ENCODE peak calls at places on chromosome 20, in ten cellular contexts. I is NCI-H69; O is stimulated activated CD8-positive, alpha-beta memory T cell treated with anti-CD3 and anti-CD28 coated beads, Interleukin-4, amount 100 ng/mL, for 1 hour; A is lower leg skin; R is amniotic epithelial cell; W is stimulated activated CD4-positive, alpha-beta T cell treated with anti-CD3 and anti-CD28 coated beads, Interleukin-4, amount 100 ng/mL, for 4 hours; C is kidney tubule cell; H is non-pigmented ciliary epithelial cell; N is effector memory CD8-positive, alpha-beta T cell; Z is NCI-H1417. Y is an unnamed sample.

GRCh38 chr20:22827916-22828315 is 207.2 kb upstream of the SSTR4 start:
- DNase-seq in H (no peak), I (no peak), N (no peak), A (no peak), C (no peak), W (no peak), O (no peak), R (no peak), Z (no peak), Y (no peak)

GRCh38 chr20:1637226-1637625 is 17.4 kb upstream of the SIRPB1 start:
- DNase-seq in C (peak), A (no peak), W (no peak), R (no peak), H (no peak), Z (no peak), I (no peak), N (no peak), O (no peak), Y (no peak)

GRCh38 chr20:4069741-4070140 is 54.4 kb upstream of the RNF24 start:
- DNase-seq in R (no peak), Z (no peak), W (no peak), C (peak), N (no peak), H (no peak), I (no peak), A (no peak), O (no peak), Y (no peak)

GRCh38 chr20:53829706-53830521 is 236.3 kb upstream of the ZNF217 start:
- DNase-seq in O (no peak), R (peak), H (no peak), A (no peak), Z (no peak), I (no peak), N (no peak), C (peak), W (no peak), Y (no peak)

GRCh38 chr20:58219342-58219700 is 9.1 kb downstream of the ANKRD60 start:
- DNase-seq in R (peak), A (no peak), W (no peak), C (no peak), N (no peak), I (no peak), H (no peak), O (no peak), Z (no peak), Y (no peak)

GRCh38 chr20:2299301-2299700 is 3.5 kb downstream of the TGM3 start:
- DNase-seq in I (no peak), Z (no peak), A (peak), O (no peak), W (no peak), N (no peak), H (no peak), C (no peak), R (no peak), Y (no peak)

GRCh38 chr20:24768226-24768625 is 180.8 kb upstream of the CST7 start:
- DNase-seq in A (peak), O (no peak), C (no peak), R (no peak), H (peak), W (no peak), N (no peak), Z (no peak), I (peak), Y (no peak)

GRCh38 chr20:41086402-41087324 is 50.7 kb upstream of the PLCG1 start:
- DNase-seq in I (peak), N (no peak), H (no peak), R (peak), W (no peak), O (no peak), A (no peak), Z (peak), C (no peak), Y (no peak)

GRCh38 chr20:52667358-52667757 is 304.8 kb upstream of the TSHZ2 start:
- DNase-seq in A (no peak), I (no peak), O (no peak), Z (no peak), C (no peak), R (no peak), H (no peak), W (no peak), N (no peak), Y (no peak)

GRCh38 chr20:13862245-13862644 is 77.4 kb downstream of the NDUFAF5 start:
- DNase-seq in I (no peak), A (no peak), Z (no peak), R (no peak), W (no peak), N (no peak), C (no peak), H (no peak), O (no peak), Y (no peak)

GRCh38 chr20:47825011-47825762 is 39.9 kb upstream of the SULF2 start:
- DNase-seq in I (peak), A (no peak), C (no peak), R (no peak), O (no peak), Z (peak), N (no peak), H (no peak), W (no peak), Y (no peak)

GRCh38 chr20:61159940-61160688 is 91.9 kb upstream of the CDH4 start:
- DNase-seq in N (no peak), H (no peak), O (no peak), R (no peak), Z (no peak), A (peak), W (no peak), I (no peak), C (no peak), Y (no peak)

GRCh38 chr20:59385461-59385860 is 85.0 kb downstream of the EDN3 start:
- DNase-seq in R (no peak), N (no peak), I (no peak), C (no peak), O (no peak), W (no peak), H (no peak), A (no peak), Z (peak), Y (no peak)

GRCh38 chr20:16472045-16472872 is 101.0 kb downstream of the KIF16B start:
- DNase-seq in A (no peak), H (no peak), C (peak), I (no peak), O (no peak), N (no peak), W (no peak), R (peak), Z (no peak), Y (no peak)

Y was measured in cortex of kidney.